ENCODE peak calls at places on chromosomes 5 and 9, in seven cellular contexts. One of them, this sample, is unnamed.

GRCh38 chr5:81854485-81854884 is 103.6 kb upstream of the SSBP2 start:
- DNase-seq in SJSA1: no peak
- DNase-seq in colonic mucosa: no peak
- DNase-seq in GM23248: peak; percentile 29
- DNase-seq in right atrium auricular region: no peak
- DNase-seq in mesenchymal stem cell: no peak
- DNase-seq in cardiac muscle cell: no peak
- DNase-seq in this sample: no peak

GRCh38 chr9:89021154-89021803 is 30.0 kb downstream of the S1PR3 start:
- DNase-seq in mesenchymal stem cell: peak; percentile 95
- DNase-seq in cardiac muscle cell: no peak
- DNase-seq in colonic mucosa: no peak
- DNase-seq in right atrium auricular region: peak; percentile 85
- DNase-seq in GM23248: peak; percentile 94
- DNase-seq in SJSA1: peak; percentile 73
- DNase-seq in this sample: no peak

GRCh38 chr5:138330813-138331448 is 673 bp downstream of the CDC25C start:
- DNase-seq in cardiac muscle cell: no peak
- DNase-seq in right atrium auricular region: no peak
- DNase-seq in GM23248: peak; percentile 48
- DNase-seq in mesenchymal stem cell: no peak
- DNase-seq in colonic mucosa: no peak
- DNase-seq in SJSA1: no peak
- DNase-seq in this sample: peak; percentile 50

GRCh38 chr9:115524467-115525059 is 406.6 kb upstream of the TNC start:
- DNase-seq in cardiac muscle cell: peak; percentile 83
- DNase-seq in right atrium auricular region: no peak
- DNase-seq in mesenchymal stem cell: peak; percentile 73
- DNase-seq in GM23248: peak; percentile 73
- DNase-seq in SJSA1: peak; percentile 50
- DNase-seq in colonic mucosa: peak; percentile 40
- DNase-seq in this sample: peak; percentile 52

GRCh38 chr9:129868571-129869486 is 33.6 kb downstream of the USP20 start:
- DNase-seq in colonic mucosa: peak; percentile 41
- DNase-seq in GM23248: no peak
- DNase-seq in SJSA1: no peak
- DNase-seq in mesenchymal stem cell: no peak
- DNase-seq in right atrium auricular region: no peak
- DNase-seq in cardiac muscle cell: no peak
- DNase-seq in this sample: peak; percentile 73

GRCh38 chr9:112037281-112038016 is 137.6 kb downstream of the SUSD1 start:
- DNase-seq in SJSA1: peak; percentile 93
- DNase-seq in cardiac muscle cell: no peak
- DNase-seq in right atrium auricular region: no peak
- DNase-seq in colonic mucosa: peak; percentile 18
- DNase-seq in GM23248: peak; percentile 72
- DNase-seq in mesenchymal stem cell: peak; percentile 33
- DNase-seq in this sample: peak; percentile 56

GRCh38 chr5:136750507-136750906 is 385.2 kb upstream of the TRPC7 start:
- DNase-seq in SJSA1: no peak
- DNase-seq in cardiac muscle cell: no peak
- DNase-seq in right atrium auricular region: no peak
- DNase-seq in colonic mucosa: no peak
- DNase-seq in mesenchymal stem cell: peak; percentile 41
- DNase-seq in GM23248: no peak
- DNase-seq in this sample: no peak

GRCh38 chr5:179530069-179530998 is 20.0 kb upstream of the RUFY1 start:
- DNase-seq in SJSA1: no peak
- DNase-seq in colonic mucosa: peak; percentile 68
- DNase-seq in cardiac muscle cell: peak; percentile 39
- DNase-seq in GM23248: peak; percentile 47
- DNase-seq in mesenchymal stem cell: peak; percentile 24
- DNase-seq in right atrium auricular region: peak; percentile 63
- DNase-seq in this sample: peak; percentile 40

GRCh38 chr9:89178162-89179120 is at the start of gene SHC3:
- DNase-seq in right atrium auricular region: no peak
- DNase-seq in cardiac muscle cell: peak; percentile 13
- DNase-seq in GM23248: peak; percentile 38
- DNase-seq in colonic mucosa: no peak
- DNase-seq in SJSA1: peak; percentile 29
- DNase-seq in mesenchymal stem cell: peak; percentile 60
- DNase-seq in this sample: no peak

GRCh38 chr5:37837101-37838032 is 2.5 kb downstream of the GDNF start:
- DNase-seq in SJSA1: peak; percentile 42
- DNase-seq in GM23248: peak; percentile 95
- DNase-seq in mesenchymal stem cell: peak; percentile 81
- DNase-seq in right atrium auricular region: peak; percentile 85
- DNase-seq in cardiac muscle cell: peak; percentile 79
- DNase-seq in colonic mucosa: peak; percentile 71
- DNase-seq in this sample: peak; percentile 27

GRCh38 chr5:57653636-57654290 is 171.2 kb upstream of the ACTBL2 start:
- DNase-seq in SJSA1: no peak
- DNase-seq in mesenchymal stem cell: no peak
- DNase-seq in GM23248: peak; percentile 5
- DNase-seq in cardiac muscle cell: peak; percentile 53
- DNase-seq in colonic mucosa: no peak
- DNase-seq in right atrium auricular region: no peak
- DNase-seq in this sample: no peak

GRCh38 chr5:52963636-52964035 is 25.5 kb upstream of the ITGA2 start:
- DNase-seq in right atrium auricular region: no peak
- DNase-seq in mesenchymal stem cell: no peak
- DNase-seq in cardiac muscle cell: no peak
- DNase-seq in GM23248: no peak
- DNase-seq in SJSA1: no peak
- DNase-seq in colonic mucosa: no peak
- DNase-seq in this sample: no peak

GRCh38 chr5:95358858-95359257 is 32.3 kb upstream of the FAM81B start:
- DNase-seq in mesenchymal stem cell: no peak
- DNase-seq in cardiac muscle cell: no peak
- DNase-seq in right atrium auricular region: no peak
- DNase-seq in SJSA1: no peak
- DNase-seq in colonic mucosa: no peak
- DNase-seq in GM23248: no peak
- DNase-seq in this sample: no peak

GRCh38 chr5:50702615-50703325 is 36.3 kb downstream of the PARP8 start:
- DNase-seq in cardiac muscle cell: no peak
- DNase-seq in mesenchymal stem cell: no peak
- DNase-seq in GM23248: no peak
- DNase-seq in SJSA1: no peak
- DNase-seq in right atrium auricular region: no peak
- DNase-seq in colonic mucosa: no peak
- DNase-seq in this sample: no peak

GRCh38 chr5:1202798-1203185 is 1.4 kb downstream of the SLC6A19 start:
- DNase-seq in colonic mucosa: no peak
- DNase-seq in mesenchymal stem cell: no peak
- DNase-seq in cardiac muscle cell: no peak
- DNase-seq in GM23248: peak; percentile 11
- DNase-seq in SJSA1: no peak
- DNase-seq in right atrium auricular region: no peak
- DNase-seq in this sample: no peak

GRCh38 chr5:78916044-78916443 is 69.1 kb downstream of the ARSB start:
- DNase-seq in cardiac muscle cell: no peak
- DNase-seq in GM23248: no peak
- DNase-seq in colonic mucosa: no peak
- DNase-seq in right atrium auricular region: no peak
- DNase-seq in mesenchymal stem cell: no peak
- DNase-seq in SJSA1: no peak
- DNase-seq in this sample: no peak

GRCh38 chr5:133052317-133053175 is 733 bp downstream of the HSPA4 start:
- DNase-seq in colonic mucosa: peak; percentile 82
- DNase-seq in cardiac muscle cell: peak; percentile 50
- DNase-seq in mesenchymal stem cell: peak; percentile 76
- DNase-seq in GM23248: peak; percentile 84
- DNase-seq in right atrium auricular region: peak; percentile 63
- DNase-seq in SJSA1: peak; percentile 79
- DNase-seq in this sample: peak; percentile 62

GRCh38 chr5:102414448-102414847 is 84.4 kb downstream of the SLCO6A1 start:
- DNase-seq in SJSA1: no peak
- DNase-seq in GM23248: no peak
- DNase-seq in cardiac muscle cell: no peak
- DNase-seq in right atrium auricular region: no peak
- DNase-seq in colonic mucosa: no peak
- DNase-seq in mesenchymal stem cell: no peak
- DNase-seq in this sample: no peak

GRCh38 chr5:171965740-171966139 is 40.7 kb downstream of the FBXW11 start:
- DNase-seq in GM23248: no peak
- DNase-seq in colonic mucosa: no peak
- DNase-seq in SJSA1: no peak
- DNase-seq in cardiac muscle cell: no peak
- DNase-seq in right atrium auricular region: no peak
- DNase-seq in mesenchymal stem cell: no peak
- DNase-seq in this sample: no peak

GRCh38 chr5:139364466-139364865 is 18.6 kb downstream of the SLC23A1 start:
- DNase-seq in colonic mucosa: no peak
- DNase-seq in mesenchymal stem cell: no peak
- DNase-seq in cardiac muscle cell: no peak
- DNase-seq in SJSA1: no peak
- DNase-seq in right atrium auricular region: no peak
- DNase-seq in GM23248: no peak
- DNase-seq in this sample: no peak

GRCh38 chr5:14218897-14219573 is 75.9 kb downstream of the TRIO start:
- DNase-seq in right atrium auricular region: no peak
- DNase-seq in cardiac muscle cell: no peak
- DNase-seq in SJSA1: peak; percentile 56
- DNase-seq in GM23248: peak; percentile 44
- DNase-seq in colonic mucosa: no peak
- DNase-seq in mesenchymal stem cell: peak; percentile 55
- DNase-seq in this sample: no peak

GRCh38 chr9:36637491-36638270 is 65.0 kb downstream of the MELK start:
- DNase-seq in GM23248: no peak
- DNase-seq in colonic mucosa: no peak
- DNase-seq in cardiac muscle cell: peak; percentile 36
- DNase-seq in SJSA1: no peak
- DNase-seq in mesenchymal stem cell: no peak
- DNase-seq in right atrium auricular region: no peak
- DNase-seq in this sample: no peak

GRCh38 chr9:133341369-133342082 is 5.5 kb upstream of the SURF6 start:
- DNase-seq in colonic mucosa: no peak
- DNase-seq in mesenchymal stem cell: no peak
- DNase-seq in SJSA1: no peak
- DNase-seq in right atrium auricular region: peak; percentile 66
- DNase-seq in GM23248: no peak
- DNase-seq in cardiac muscle cell: no peak
- DNase-seq in this sample: no peak

GRCh38 chr9:2181794-2182193 is 166.6 kb downstream of the SMARCA2 start:
- DNase-seq in GM23248: peak; percentile 50
- DNase-seq in SJSA1: peak; percentile 2
- DNase-seq in right atrium auricular region: no peak
- DNase-seq in cardiac muscle cell: peak; percentile 39
- DNase-seq in mesenchymal stem cell: peak; percentile 20
- DNase-seq in colonic mucosa: no peak
- DNase-seq in this sample: peak; percentile 29

GRCh38 chr9:2180704-2181103 is 165.6 kb downstream of the SMARCA2 start:
- DNase-seq in colonic mucosa: no peak
- DNase-seq in mesenchymal stem cell: no peak
- DNase-seq in SJSA1: no peak
- DNase-seq in GM23248: peak; percentile 12
- DNase-seq in right atrium auricular region: no peak
- DNase-seq in cardiac muscle cell: no peak
- DNase-seq in this sample: no peak

GRCh38 chr9:2178034-2178734 is 163.0 kb downstream of the SMARCA2 start:
- DNase-seq in right atrium auricular region: no peak
- DNase-seq in GM23248: no peak
- DNase-seq in mesenchymal stem cell: no peak
- DNase-seq in colonic mucosa: no peak
- DNase-seq in SJSA1: no peak
- DNase-seq in cardiac muscle cell: no peak
- DNase-seq in this sample: no peak

GRCh38 chr9:2180171-2180570 is 165.0 kb downstream of the SMARCA2 start:
- DNase-seq in GM23248: peak; percentile 19
- DNase-seq in cardiac muscle cell: no peak
- DNase-seq in SJSA1: no peak
- DNase-seq in colonic mucosa: no peak
- DNase-seq in mesenchymal stem cell: no peak
- DNase-seq in right atrium auricular region: no peak
- DNase-seq in this sample: no peak

GRCh38 chr9:2179557-2179956 is 164.4 kb downstream of the SMARCA2 start:
- DNase-seq in right atrium auricular region: no peak
- DNase-seq in colonic mucosa: no peak
- DNase-seq in mesenchymal stem cell: no peak
- DNase-seq in GM23248: no peak
- DNase-seq in SJSA1: no peak
- DNase-seq in cardiac muscle cell: no peak
- DNase-seq in this sample: no peak
- H3K36me3 ChIP-seq in right atrium auricular region: peaks cover 15% of the 10 kb centered on the region
- H3K36me3 ChIP-seq in colonic mucosa: no peaks in the 10 kb centered on the region
- H3K36me3 ChIP-seq in mesenchymal stem cell: peaks cover 9% of the 10 kb centered on the region
- H3K36me3 ChIP-seq in GM23248: peaks cover under 1% of the 10 kb centered on the region
- H3K36me3 ChIP-seq in SJSA1: no peaks in the 10 kb centered on the region
- H3K36me3 ChIP-seq in cardiac muscle cell: no peaks in the 10 kb centered on the region
- H3K36me3 ChIP-seq in this sample: peaks cover 3% of the 10 kb centered on the region

GRCh38 chr5:80168388-80169028 is 87.3 kb downstream of the SERINC5 start:
- DNase-seq in SJSA1: no peak
- DNase-seq in right atrium auricular region: no peak
- DNase-seq in GM23248: no peak
- DNase-seq in cardiac muscle cell: no peak
- DNase-seq in mesenchymal stem cell: no peak
- DNase-seq in colonic mucosa: no peak
- DNase-seq in this sample: no peak
- H3K36me3 ChIP-seq in SJSA1: peaks cover 7% of the 10 kb centered on the region
- H3K36me3 ChIP-seq in right atrium auricular region: peaks cover 11% of the 10 kb centered on the region
- H3K36me3 ChIP-seq in GM23248: peaks cover under 1% of the 10 kb centered on the region
- H3K36me3 ChIP-seq in cardiac muscle cell: peaks cover 8% of the 10 kb centered on the region
- H3K36me3 ChIP-seq in mesenchymal stem cell: no peaks in the 10 kb centered on the region
- H3K36me3 ChIP-seq in colonic mucosa: no peaks in the 10 kb centered on the region
- H3K36me3 ChIP-seq in this sample: peaks cover 7% of the 10 kb centered on the region

GRCh38 chr5:151033217-151033934 is 13.0 kb downstream of the GPX3 start:
- DNase-seq in cardiac muscle cell: no peak
- DNase-seq in GM23248: no peak
- DNase-seq in right atrium auricular region: no peak
- DNase-seq in mesenchymal stem cell: no peak
- DNase-seq in colonic mucosa: no peak
- DNase-seq in SJSA1: no peak
- DNase-seq in this sample: no peak
- H3K36me3 ChIP-seq in cardiac muscle cell: peaks cover 61% of the 10 kb centered on the region
- H3K36me3 ChIP-seq in GM23248: peaks cover 24% of the 10 kb centered on the region
- H3K36me3 ChIP-seq in right atrium auricular region: peaks cover 81% of the 10 kb centered on the region
- H3K36me3 ChIP-seq in mesenchymal stem cell: peaks cover 85% of the 10 kb centered on the region
- H3K36me3 ChIP-seq in colonic mucosa: peaks cover 30% of the 10 kb centered on the region
- H3K36me3 ChIP-seq in SJSA1: peaks cover 94% of the 10 kb centered on the region
- H3K36me3 ChIP-seq in this sample: peaks cover 34% of the 10 kb centered on the region

DNA sequence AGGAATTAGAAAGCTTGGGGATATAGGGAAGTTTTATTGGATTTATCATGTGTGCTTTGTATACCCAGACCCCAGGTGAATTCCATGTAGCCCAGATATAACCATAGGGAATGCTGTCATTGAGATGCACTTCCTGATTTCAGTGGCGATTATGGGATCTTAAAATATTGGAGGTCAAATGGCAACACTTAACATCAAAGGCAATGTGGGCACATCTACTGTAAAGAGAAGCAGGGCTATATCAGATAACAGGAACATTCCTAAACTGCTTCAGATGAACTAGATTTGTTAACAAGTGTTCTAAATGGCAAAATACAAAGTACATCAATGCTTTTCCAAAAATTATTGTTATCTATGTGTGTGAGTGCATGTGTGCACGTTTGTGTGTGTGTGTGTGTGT is 883.5 kb upstream of the EDIL3 start:
- DNase-seq in SJSA1: no peak
- DNase-seq in mesenchymal stem cell: no peak
- DNase-seq in cardiac muscle cell: no peak
- DNase-seq in colonic mucosa: no peak
- DNase-seq in right atrium auricular region: no peak
- DNase-seq in GM23248: no peak
- DNase-seq in this sample: no peak
- H3K36me3 ChIP-seq in SJSA1: no peaks in the 10 kb centered on the region
- H3K36me3 ChIP-seq in mesenchymal stem cell: no peaks in the 10 kb centered on the region
- H3K36me3 ChIP-seq in cardiac muscle cell: no peaks in the 10 kb centered on the region
- H3K36me3 ChIP-seq in colonic mucosa: no peaks in the 10 kb centered on the region
- H3K36me3 ChIP-seq in right atrium auricular region: no peaks in the 10 kb centered on the region
- H3K36me3 ChIP-seq in GM23248: no peaks in the 10 kb centered on the region
- H3K36me3 ChIP-seq in this sample: no peaks in the 10 kb centered on the region

GRCh38 chr5:164146223-164146622 is 640.8 kb downstream of the MAT2B start:
- DNase-seq in GM23248: no peak
- DNase-seq in cardiac muscle cell: no peak
- DNase-seq in SJSA1: no peak
- DNase-seq in colonic mucosa: no peak
- DNase-seq in right atrium auricular region: no peak
- DNase-seq in mesenchymal stem cell: no peak
- DNase-seq in this sample: no peak
- H3K36me3 ChIP-seq in GM23248: no peaks in the 10 kb centered on the region
- H3K36me3 ChIP-seq in cardiac muscle cell: no peaks in the 10 kb centered on the region
- H3K36me3 ChIP-seq in SJSA1: no peaks in the 10 kb centered on the region
- H3K36me3 ChIP-seq in colonic mucosa: no peaks in the 10 kb centered on the region
- H3K36me3 ChIP-seq in right atrium auricular region: no peaks in the 10 kb centered on the region
- H3K36me3 ChIP-seq in mesenchymal stem cell: no peaks in the 10 kb centered on the region
- H3K36me3 ChIP-seq in this sample: no peaks in the 10 kb centered on the region